ENCODE peak calls at places on chromosomes 13 and 19, in six cellular contexts. One of them, this sample, is unnamed.
A peak's percentile ranks its signal among the peaks of the same experiment; 100 is the strongest.

GRCh38 chr13:37510441-37510840 is 88.1 kb downstream of the POSTN start:
- DNase-seq in transverse colon: no peak
- DNase-seq in PC-9: no peak
- DNase-seq in fibroblast of lung: no peak
- DNase-seq in ascending aorta: no peak
- DNase-seq in uterus: no peak
- DNase-seq in this sample: no peak

GRCh38 chr13:39767791-39768564 is 112.5 kb downstream of the COG6 start:
- DNase-seq in transverse colon: peak; percentile 59
- DNase-seq in ascending aorta: no peak
- DNase-seq in uterus: no peak
- DNase-seq in fibroblast of lung: no peak
- DNase-seq in PC-9: no peak
- DNase-seq in this sample: no peak

GRCh38 chr13:58025821-58026220 is 394.3 kb downstream of the PCDH17 start:
- DNase-seq in ascending aorta: no peak
- DNase-seq in uterus: no peak
- DNase-seq in fibroblast of lung: peak; percentile 57
- DNase-seq in PC-9: no peak
- DNase-seq in transverse colon: no peak
- DNase-seq in this sample: no peak

GRCh38 chr13:71144883-71145282 is 722.1 kb downstream of the DACH1 start:
- DNase-seq in fibroblast of lung: no peak
- DNase-seq in transverse colon: no peak
- DNase-seq in uterus: no peak
- DNase-seq in ascending aorta: no peak
- DNase-seq in PC-9: no peak
- DNase-seq in this sample: no peak

GRCh38 chr19:43318203-43318602 is 35.3 kb upstream of the CD177 start:
- DNase-seq in ascending aorta: no peak
- DNase-seq in transverse colon: no peak
- DNase-seq in PC-9: no peak
- DNase-seq in fibroblast of lung: no peak
- DNase-seq in uterus: no peak
- DNase-seq in this sample: no peak

GRCh38 chr19:447816-448546 is 12.9 kb downstream of the SHC2 start:
- DNase-seq in PC-9: no peak
- DNase-seq in fibroblast of lung: no peak
- DNase-seq in uterus: peak; percentile 72
- DNase-seq in ascending aorta: no peak
- DNase-seq in transverse colon: peak; percentile 17
- DNase-seq in this sample: no peak

GRCh38 chr13:108963276-108963810 is 333.9 kb downstream of the MYO16 start:
- DNase-seq in PC-9: no peak
- DNase-seq in fibroblast of lung: no peak
- DNase-seq in uterus: no peak
- DNase-seq in ascending aorta: no peak
- DNase-seq in transverse colon: no peak
- DNase-seq in this sample: no peak

GRCh38 chr19:5128932-5129389 is 160.0 kb downstream of the KDM4B start:
- DNase-seq in fibroblast of lung: peak; percentile 28
- DNase-seq in PC-9: no peak
- DNase-seq in uterus: peak; percentile 52
- DNase-seq in ascending aorta: no peak
- DNase-seq in transverse colon: no peak
- DNase-seq in this sample: no peak

GRCh38 chr19:1106841-1107654 is 3.3 kb downstream of the GPX4 start:
- DNase-seq in ascending aorta: no peak
- DNase-seq in transverse colon: peak; percentile 32
- DNase-seq in uterus: no peak
- DNase-seq in PC-9: peak; percentile 59
- DNase-seq in fibroblast of lung: peak; percentile 54
- DNase-seq in this sample: no peak

GRCh38 chr13:39051157-39051556 is 12.9 kb downstream of the NHLRC3 start:
- DNase-seq in uterus: no peak
- DNase-seq in PC-9: peak; percentile 41
- DNase-seq in transverse colon: no peak
- DNase-seq in fibroblast of lung: peak; percentile 25
- DNase-seq in ascending aorta: no peak
- DNase-seq in this sample: peak; percentile 36

GRCh38 chr13:51009597-51009996 is 100.0 kb downstream of the RNASEH2B start:
- DNase-seq in uterus: no peak
- DNase-seq in transverse colon: no peak
- DNase-seq in fibroblast of lung: no peak
- DNase-seq in ascending aorta: no peak
- DNase-seq in PC-9: no peak
- DNase-seq in this sample: no peak

GRCh38 chr19:49057636-49058234 is at the start of gene CGB7:
- DNase-seq in transverse colon: peak; percentile 79
- DNase-seq in uterus: peak; percentile 77
- DNase-seq in fibroblast of lung: peak; percentile 62
- DNase-seq in PC-9: no peak
- DNase-seq in ascending aorta: peak; percentile 74
- DNase-seq in this sample: no peak

GRCh38 chr19:42199440-42200115 is 17.9 kb downstream of the DEDD2 start:
- DNase-seq in fibroblast of lung: no peak
- DNase-seq in transverse colon: peak; percentile 53
- DNase-seq in PC-9: no peak
- DNase-seq in uterus: no peak
- DNase-seq in ascending aorta: no peak
- DNase-seq in this sample: no peak

GRCh38 chr13:40518481-40518882 is 148.0 kb downstream of the FOXO1 start:
- DNase-seq in fibroblast of lung: peak; percentile 57
- DNase-seq in uterus: no peak
- DNase-seq in PC-9: peak; percentile 62
- DNase-seq in ascending aorta: no peak
- DNase-seq in transverse colon: no peak
- DNase-seq in this sample: no peak

GRCh38 chr13:99220199-99220931 is 19.7 kb downstream of the UBAC2 start:
- DNase-seq in ascending aorta: no peak
- DNase-seq in fibroblast of lung: no peak
- DNase-seq in transverse colon: no peak
- DNase-seq in uterus: no peak
- DNase-seq in PC-9: no peak
- DNase-seq in this sample: no peak

GRCh38 chr13:48749144-48749543 is 95.4 kb downstream of the CYSLTR2 start:
- DNase-seq in transverse colon: no peak
- DNase-seq in ascending aorta: no peak
- DNase-seq in fibroblast of lung: peak; percentile 75
- DNase-seq in PC-9: no peak
- DNase-seq in uterus: no peak
- DNase-seq in this sample: no peak

GRCh38 chr13:108283110-108283509 is 13.6 kb downstream of the TNFSF13B start:
- DNase-seq in uterus: no peak
- DNase-seq in transverse colon: no peak
- DNase-seq in fibroblast of lung: peak; percentile 13
- DNase-seq in PC-9: no peak
- DNase-seq in ascending aorta: no peak
- DNase-seq in this sample: no peak

GRCh38 chr13:97798836-97799235 is 154.6 kb upstream of the IPO5 start:
- DNase-seq in fibroblast of lung: no peak
- DNase-seq in transverse colon: no peak
- DNase-seq in PC-9: no peak
- DNase-seq in ascending aorta: no peak
- DNase-seq in uterus: no peak
- DNase-seq in this sample: no peak

GRCh38 chr13:76885203-76886004 is 801 bp downstream of the KCTD12 start:
- DNase-seq in PC-9: no peak
- DNase-seq in uterus: peak; percentile 74
- DNase-seq in fibroblast of lung: peak; percentile 71
- DNase-seq in ascending aorta: peak; percentile 86
- DNase-seq in transverse colon: peak; percentile 70
- DNase-seq in this sample: peak; percentile 22

GRCh38 chr19:1223018-1223855 is 14.6 kb downstream of the CBARP start:
- DNase-seq in transverse colon: no peak
- DNase-seq in fibroblast of lung: peak; percentile 37
- DNase-seq in PC-9: no peak
- DNase-seq in ascending aorta: no peak
- DNase-seq in uterus: no peak
- DNase-seq in this sample: no peak

GRCh38 chr19:33481863-33482262 is 39.7 kb downstream of the PEPD start:
- DNase-seq in ascending aorta: no peak
- DNase-seq in PC-9: no peak
- DNase-seq in transverse colon: no peak
- DNase-seq in uterus: no peak
- DNase-seq in fibroblast of lung: no peak
- DNase-seq in this sample: no peak

GRCh38 chr13:51895906-51896888 is 34.4 kb downstream of the CCDC70 start:
- DNase-seq in fibroblast of lung: peak; percentile 50
- DNase-seq in PC-9: peak; percentile 39
- DNase-seq in ascending aorta: no peak
- DNase-seq in uterus: no peak
- DNase-seq in transverse colon: peak; percentile 57
- DNase-seq in this sample: peak; percentile 18

GRCh38 chr13:98221234-98221633 is 44.2 kb upstream of the RNF113B start:
- DNase-seq in ascending aorta: no peak
- DNase-seq in transverse colon: no peak
- DNase-seq in PC-9: no peak
- DNase-seq in fibroblast of lung: no peak
- DNase-seq in uterus: no peak
- DNase-seq in this sample: no peak

GRCh38 chr13:35987572-35988513 is 143.3 kb downstream of the DCLK1 start:
- DNase-seq in ascending aorta: no peak
- DNase-seq in fibroblast of lung: no peak
- DNase-seq in PC-9: no peak
- DNase-seq in uterus: no peak
- DNase-seq in transverse colon: no peak
- DNase-seq in this sample: no peak

GRCh38 chr13:113053376-113053775 is 52.2 kb upstream of the F7 start:
- DNase-seq in ascending aorta: no peak
- DNase-seq in fibroblast of lung: no peak
- DNase-seq in uterus: no peak
- DNase-seq in transverse colon: no peak
- DNase-seq in PC-9: no peak
- DNase-seq in this sample: no peak

GRCh38 chr13:112641456-112641855 is 48.4 kb upstream of the ATP11A start:
- DNase-seq in PC-9: no peak
- DNase-seq in uterus: peak; percentile 10
- DNase-seq in transverse colon: no peak
- DNase-seq in ascending aorta: peak; percentile 19
- DNase-seq in fibroblast of lung: no peak
- DNase-seq in this sample: no peak

GRCh38 chr13:112616586-112617381 is 28.8 kb upstream of the TUBGCP3 start:
- DNase-seq in ascending aorta: no peak
- DNase-seq in fibroblast of lung: peak; percentile 23
- DNase-seq in uterus: no peak
- DNase-seq in PC-9: no peak
- DNase-seq in transverse colon: no peak
- DNase-seq in this sample: no peak

GRCh38 chr19:38619361-38620174 is 580 bp downstream of the EIF3K start:
- DNase-seq in transverse colon: no peak
- DNase-seq in ascending aorta: no peak
- DNase-seq in fibroblast of lung: no peak
- DNase-seq in PC-9: no peak
- DNase-seq in uterus: no peak
- DNase-seq in this sample: no peak

GRCh38 chr19:27828781-27829275 is 1384.1 kb downstream of the UQCRFS1 start:
- DNase-seq in PC-9: no peak
- DNase-seq in fibroblast of lung: peak; percentile 60
- DNase-seq in ascending aorta: no peak
- DNase-seq in transverse colon: no peak
- DNase-seq in uterus: no peak
- DNase-seq in this sample: no peak

GRCh38 chr19:41521860-41522555 is 54.0 kb upstream of the CEACAM21 start:
- DNase-seq in PC-9: no peak
- DNase-seq in transverse colon: no peak
- DNase-seq in ascending aorta: no peak
- DNase-seq in uterus: no peak
- DNase-seq in fibroblast of lung: no peak
- DNase-seq in this sample: no peak

GRCh38 chr19:1287622-1288527 is 2.2 kb downstream of the EFNA2 start:
- DNase-seq in fibroblast of lung: no peak
- DNase-seq in uterus: no peak
- DNase-seq in PC-9: no peak
- DNase-seq in ascending aorta: no peak
- DNase-seq in transverse colon: no peak
- DNase-seq in this sample: no peak

GRCh38 chr13:100399455-100399854 is 189.1 kb downstream of the GGACT start:
- DNase-seq in PC-9: no peak
- DNase-seq in ascending aorta: no peak
- DNase-seq in fibroblast of lung: no peak
- DNase-seq in transverse colon: no peak
- DNase-seq in uterus: no peak
- DNase-seq in this sample: no peak

GRCh38 chr13:90968510-90968909 is 379.0 kb upstream of the MIR17HG start:
- DNase-seq in fibroblast of lung: peak; percentile 7
- DNase-seq in ascending aorta: no peak
- DNase-seq in PC-9: no peak
- DNase-seq in transverse colon: no peak
- DNase-seq in uterus: no peak
- DNase-seq in this sample: no peak
- TF ChIP-seq CTCF in fibroblast of lung: no peak
- TF ChIP-seq CTCF in ascending aorta: no peak
- TF ChIP-seq CTCF in PC-9: peak; percentile 51
- TF ChIP-seq CTCF in transverse colon: no peak
- TF ChIP-seq CTCF in uterus: no peak
- TF ChIP-seq CTCF in this sample: peak; percentile 38

GRCh38 chr13:33284016-33284415 is 1.5 kb downstream of the STARD13 start:
- DNase-seq in ascending aorta: no peak
- DNase-seq in transverse colon: no peak
- DNase-seq in uterus: no peak
- DNase-seq in PC-9: no peak
- DNase-seq in fibroblast of lung: peak; percentile 62
- DNase-seq in this sample: no peak
- H3K4me3 ChIP-seq in ascending aorta: peak overlapping the region; percentile 94
- H3K4me3 ChIP-seq in transverse colon: peak overlapping the region; percentile 56
- H3K4me3 ChIP-seq in uterus: peak overlapping the region; percentile 62
- H3K4me3 ChIP-seq in PC-9: peak overlapping the region; percentile 94
- H3K4me3 ChIP-seq in fibroblast of lung: peak overlapping the region; percentile 56
- H3K4me3 ChIP-seq in this sample: peak overlapping the region; percentile 65

GRCh38 chr19:57651654-57651996 is 17.1 kb upstream of the ZSCAN4 start:
- DNase-seq in PC-9: no peak
- DNase-seq in ascending aorta: no peak
- DNase-seq in fibroblast of lung: no peak
- DNase-seq in uterus: no peak
- DNase-seq in transverse colon: no peak
- DNase-seq in this sample: no peak
- TF ChIP-seq CTCF in PC-9: no peak
- TF ChIP-seq CTCF in ascending aorta: no peak
- TF ChIP-seq CTCF in fibroblast of lung: no peak
- TF ChIP-seq CTCF in uterus: no peak
- TF ChIP-seq CTCF in transverse colon: no peak
- TF ChIP-seq CTCF in this sample: no peak

GRCh38 chr19:10163557-10163956 is 31.2 kb downstream of the DNMT1 start:
- DNase-seq in fibroblast of lung: no peak
- DNase-seq in ascending aorta: no peak
- DNase-seq in transverse colon: no peak
- DNase-seq in uterus: no peak
- DNase-seq in PC-9: no peak
- DNase-seq in this sample: no peak

GRCh38 chr19:10167459-10167858 is 27.3 kb downstream of the DNMT1 start:
- DNase-seq in ascending aorta: no peak
- DNase-seq in uterus: no peak
- DNase-seq in PC-9: no peak
- DNase-seq in transverse colon: peak; percentile 14
- DNase-seq in fibroblast of lung: no peak
- DNase-seq in this sample: no peak

GRCh38 chr19:10168386-10168948 is 26.3 kb downstream of the DNMT1 start:
- DNase-seq in uterus: no peak
- DNase-seq in fibroblast of lung: no peak
- DNase-seq in PC-9: no peak
- DNase-seq in ascending aorta: no peak
- DNase-seq in transverse colon: no peak
- DNase-seq in this sample: no peak

GRCh38 chr19:10166046-10166445 is 28.7 kb downstream of the DNMT1 start:
- DNase-seq in uterus: no peak
- DNase-seq in ascending aorta: no peak
- DNase-seq in PC-9: no peak
- DNase-seq in fibroblast of lung: no peak
- DNase-seq in transverse colon: no peak
- DNase-seq in this sample: no peak
- H3K4me3 ChIP-seq in uterus: no peak overlapping the region
- H3K4me3 ChIP-seq in ascending aorta: no peak overlapping the region
- H3K4me3 ChIP-seq in PC-9: no peak overlapping the region
- H3K4me3 ChIP-seq in fibroblast of lung: no peak overlapping the region
- H3K4me3 ChIP-seq in transverse colon: no peak overlapping the region
- H3K4me3 ChIP-seq in this sample: no peak overlapping the region